ENCODE peak calls at places on chromosomes 4 and X, in six cellular contexts. One of them, this sample, is unnamed.

GRCh38 chrX:98405376-98405775 is 1521.7 kb downstream of the RPA4 start:
- DNase-seq in stimulated activated CD4-positive, alpha-beta T cell treated with anti-CD3 and anti-CD28 coated beads, TNF-alpha, amount 100 ng/mL, for 4 hours: no peak
- DNase-seq in uterus: no peak
- DNase-seq in activated effector memory CD4-positive, alpha-beta T cell treated with anti-CD3 and anti-CD28 coated beads, Interleukin-2, amount 50 U/mL, for 16 hours: no peak
- DNase-seq in NCI-H2081: no peak
- DNase-seq in cardiac muscle cell: no peak
- DNase-seq in this sample: no peak

GRCh38 chr4:151315212-151315886 is 10.1 kb downstream of the SH3D19 start:
- DNase-seq in stimulated activated CD4-positive, alpha-beta T cell treated with anti-CD3 and anti-CD28 coated beads, TNF-alpha, amount 100 ng/mL, for 4 hours: no peak
- DNase-seq in uterus: no peak
- DNase-seq in activated effector memory CD4-positive, alpha-beta T cell treated with anti-CD3 and anti-CD28 coated beads, Interleukin-2, amount 50 U/mL, for 16 hours: no peak
- DNase-seq in NCI-H2081: no peak
- DNase-seq in cardiac muscle cell: peak
- DNase-seq in this sample: no peak

GRCh38 chr4:138251904-138252303 is 9.8 kb upstream of the SLC7A11 start:
- DNase-seq in stimulated activated CD4-positive, alpha-beta T cell treated with anti-CD3 and anti-CD28 coated beads, TNF-alpha, amount 100 ng/mL, for 4 hours: no peak
- DNase-seq in uterus: no peak
- DNase-seq in activated effector memory CD4-positive, alpha-beta T cell treated with anti-CD3 and anti-CD28 coated beads, Interleukin-2, amount 50 U/mL, for 16 hours: no peak
- DNase-seq in NCI-H2081: no peak
- DNase-seq in cardiac muscle cell: no peak
- DNase-seq in this sample: no peak

GRCh38 chr4:166293551-166293950 is 420.5 kb downstream of the TLL1 start:
- DNase-seq in stimulated activated CD4-positive, alpha-beta T cell treated with anti-CD3 and anti-CD28 coated beads, TNF-alpha, amount 100 ng/mL, for 4 hours: no peak
- DNase-seq in uterus: no peak
- DNase-seq in activated effector memory CD4-positive, alpha-beta T cell treated with anti-CD3 and anti-CD28 coated beads, Interleukin-2, amount 50 U/mL, for 16 hours: no peak
- DNase-seq in NCI-H2081: no peak
- DNase-seq in cardiac muscle cell: peak
- DNase-seq in this sample: no peak

GRCh38 chr4:26001816-26002215 is 87.8 kb downstream of the SMIM20 start:
- DNase-seq in stimulated activated CD4-positive, alpha-beta T cell treated with anti-CD3 and anti-CD28 coated beads, TNF-alpha, amount 100 ng/mL, for 4 hours: no peak
- DNase-seq in uterus: no peak
- DNase-seq in activated effector memory CD4-positive, alpha-beta T cell treated with anti-CD3 and anti-CD28 coated beads, Interleukin-2, amount 50 U/mL, for 16 hours: no peak
- DNase-seq in NCI-H2081: no peak
- DNase-seq in cardiac muscle cell: no peak
- DNase-seq in this sample: no peak

GRCh38 chr4:186676531-186677158 is 47.0 kb downstream of the FAT1 start:
- DNase-seq in stimulated activated CD4-positive, alpha-beta T cell treated with anti-CD3 and anti-CD28 coated beads, TNF-alpha, amount 100 ng/mL, for 4 hours: no peak
- DNase-seq in uterus: no peak
- DNase-seq in activated effector memory CD4-positive, alpha-beta T cell treated with anti-CD3 and anti-CD28 coated beads, Interleukin-2, amount 50 U/mL, for 16 hours: no peak
- DNase-seq in NCI-H2081: no peak
- DNase-seq in cardiac muscle cell: peak
- DNase-seq in this sample: no peak

GRCh38 chr4:48093949-48094550 is 40.0 kb downstream of the TXK start:
- DNase-seq in stimulated activated CD4-positive, alpha-beta T cell treated with anti-CD3 and anti-CD28 coated beads, TNF-alpha, amount 100 ng/mL, for 4 hours: no peak
- DNase-seq in uterus: no peak
- DNase-seq in activated effector memory CD4-positive, alpha-beta T cell treated with anti-CD3 and anti-CD28 coated beads, Interleukin-2, amount 50 U/mL, for 16 hours: peak
- DNase-seq in NCI-H2081: no peak
- DNase-seq in cardiac muscle cell: peak
- DNase-seq in this sample: peak

GRCh38 chr4:153518001-153518400 is 51.8 kb downstream of the TMEM131L start:
- DNase-seq in stimulated activated CD4-positive, alpha-beta T cell treated with anti-CD3 and anti-CD28 coated beads, TNF-alpha, amount 100 ng/mL, for 4 hours: no peak
- DNase-seq in uterus: no peak
- DNase-seq in activated effector memory CD4-positive, alpha-beta T cell treated with anti-CD3 and anti-CD28 coated beads, Interleukin-2, amount 50 U/mL, for 16 hours: no peak
- DNase-seq in NCI-H2081: no peak
- DNase-seq in cardiac muscle cell: no peak
- DNase-seq in this sample: no peak

GRCh38 chr4:8435656-8436121 is 4.8 kb downstream of the ACOX3 start:
- DNase-seq in stimulated activated CD4-positive, alpha-beta T cell treated with anti-CD3 and anti-CD28 coated beads, TNF-alpha, amount 100 ng/mL, for 4 hours: no peak
- DNase-seq in uterus: no peak
- DNase-seq in activated effector memory CD4-positive, alpha-beta T cell treated with anti-CD3 and anti-CD28 coated beads, Interleukin-2, amount 50 U/mL, for 16 hours: peak
- DNase-seq in NCI-H2081: no peak
- DNase-seq in cardiac muscle cell: peak
- DNase-seq in this sample: peak

GRCh38 chrX:40845331-40845911 is 110.1 kb upstream of the MED14 start:
- DNase-seq in stimulated activated CD4-positive, alpha-beta T cell treated with anti-CD3 and anti-CD28 coated beads, TNF-alpha, amount 100 ng/mL, for 4 hours: no peak
- DNase-seq in uterus: peak
- DNase-seq in activated effector memory CD4-positive, alpha-beta T cell treated with anti-CD3 and anti-CD28 coated beads, Interleukin-2, amount 50 U/mL, for 16 hours: no peak
- DNase-seq in NCI-H2081: no peak
- DNase-seq in cardiac muscle cell: peak
- DNase-seq in this sample: no peak

GRCh38 chrX:153794897-153795816 is 689 bp downstream of the SSR4 start:
- DNase-seq in stimulated activated CD4-positive, alpha-beta T cell treated with anti-CD3 and anti-CD28 coated beads, TNF-alpha, amount 100 ng/mL, for 4 hours: no peak
- DNase-seq in uterus: no peak
- DNase-seq in activated effector memory CD4-positive, alpha-beta T cell treated with anti-CD3 and anti-CD28 coated beads, Interleukin-2, amount 50 U/mL, for 16 hours: no peak
- DNase-seq in NCI-H2081: no peak
- DNase-seq in cardiac muscle cell: peak
- DNase-seq in this sample: peak

GRCh38 chrX:42755820-42756219 is 22.1 kb downstream of the PPP1R2C start:
- DNase-seq in stimulated activated CD4-positive, alpha-beta T cell treated with anti-CD3 and anti-CD28 coated beads, TNF-alpha, amount 100 ng/mL, for 4 hours: no peak
- DNase-seq in uterus: peak
- DNase-seq in activated effector memory CD4-positive, alpha-beta T cell treated with anti-CD3 and anti-CD28 coated beads, Interleukin-2, amount 50 U/mL, for 16 hours: no peak
- DNase-seq in NCI-H2081: no peak
- DNase-seq in cardiac muscle cell: peak
- DNase-seq in this sample: no peak

GRCh38 chrX:1391370-1391706 is 575 bp downstream of the SLC25A6 start:
- DNase-seq in stimulated activated CD4-positive, alpha-beta T cell treated with anti-CD3 and anti-CD28 coated beads, TNF-alpha, amount 100 ng/mL, for 4 hours: no peak
- DNase-seq in uterus: no peak
- DNase-seq in activated effector memory CD4-positive, alpha-beta T cell treated with anti-CD3 and anti-CD28 coated beads, Interleukin-2, amount 50 U/mL, for 16 hours: peak
- DNase-seq in NCI-H2081: no peak
- DNase-seq in cardiac muscle cell: no peak
- DNase-seq in this sample: no peak

GRCh38 chr4:3256230-3257124 is 7.5 kb downstream of the MSANTD1 start:
- DNase-seq in stimulated activated CD4-positive, alpha-beta T cell treated with anti-CD3 and anti-CD28 coated beads, TNF-alpha, amount 100 ng/mL, for 4 hours: no peak
- DNase-seq in uterus: no peak
- DNase-seq in activated effector memory CD4-positive, alpha-beta T cell treated with anti-CD3 and anti-CD28 coated beads, Interleukin-2, amount 50 U/mL, for 16 hours: peak
- DNase-seq in NCI-H2081: no peak
- DNase-seq in cardiac muscle cell: no peak
- DNase-seq in this sample: no peak

GRCh38 chrX:150313514-150313913 is 49.6 kb upstream of the MAMLD1 start:
- DNase-seq in stimulated activated CD4-positive, alpha-beta T cell treated with anti-CD3 and anti-CD28 coated beads, TNF-alpha, amount 100 ng/mL, for 4 hours: no peak
- DNase-seq in uterus: no peak
- DNase-seq in activated effector memory CD4-positive, alpha-beta T cell treated with anti-CD3 and anti-CD28 coated beads, Interleukin-2, amount 50 U/mL, for 16 hours: no peak
- DNase-seq in NCI-H2081: no peak
- DNase-seq in cardiac muscle cell: no peak
- DNase-seq in this sample: no peak

GRCh38 chrX:140817943-140818342 is 108.4 kb downstream of the LINC00632 start:
- DNase-seq in stimulated activated CD4-positive, alpha-beta T cell treated with anti-CD3 and anti-CD28 coated beads, TNF-alpha, amount 100 ng/mL, for 4 hours: no peak
- DNase-seq in uterus: no peak
- DNase-seq in activated effector memory CD4-positive, alpha-beta T cell treated with anti-CD3 and anti-CD28 coated beads, Interleukin-2, amount 50 U/mL, for 16 hours: no peak
- DNase-seq in NCI-H2081: no peak
- DNase-seq in cardiac muscle cell: peak
- DNase-seq in this sample: peak

GRCh38 chr4:125350736-125351135 is 36.0 kb downstream of the FAT4 start:
- DNase-seq in stimulated activated CD4-positive, alpha-beta T cell treated with anti-CD3 and anti-CD28 coated beads, TNF-alpha, amount 100 ng/mL, for 4 hours: no peak
- DNase-seq in uterus: no peak
- DNase-seq in activated effector memory CD4-positive, alpha-beta T cell treated with anti-CD3 and anti-CD28 coated beads, Interleukin-2, amount 50 U/mL, for 16 hours: no peak
- DNase-seq in NCI-H2081: no peak
- DNase-seq in cardiac muscle cell: no peak
- DNase-seq in this sample: no peak

GRCh38 chr4:77021614-77022089 is 54.1 kb downstream of the CCNI start:
- DNase-seq in stimulated activated CD4-positive, alpha-beta T cell treated with anti-CD3 and anti-CD28 coated beads, TNF-alpha, amount 100 ng/mL, for 4 hours: no peak
- DNase-seq in uterus: no peak
- DNase-seq in activated effector memory CD4-positive, alpha-beta T cell treated with anti-CD3 and anti-CD28 coated beads, Interleukin-2, amount 50 U/mL, for 16 hours: no peak
- DNase-seq in NCI-H2081: no peak
- DNase-seq in cardiac muscle cell: peak
- DNase-seq in this sample: no peak

GRCh38 chr4:182126567-182126966 is 116.6 kb upstream of the TENM3 start:
- DNase-seq in stimulated activated CD4-positive, alpha-beta T cell treated with anti-CD3 and anti-CD28 coated beads, TNF-alpha, amount 100 ng/mL, for 4 hours: no peak
- DNase-seq in uterus: no peak
- DNase-seq in activated effector memory CD4-positive, alpha-beta T cell treated with anti-CD3 and anti-CD28 coated beads, Interleukin-2, amount 50 U/mL, for 16 hours: no peak
- DNase-seq in NCI-H2081: no peak
- DNase-seq in cardiac muscle cell: no peak
- DNase-seq in this sample: no peak

GRCh38 chr4:181950372-181951127 is 292.7 kb upstream of the TENM3 start:
- DNase-seq in stimulated activated CD4-positive, alpha-beta T cell treated with anti-CD3 and anti-CD28 coated beads, TNF-alpha, amount 100 ng/mL, for 4 hours: no peak
- DNase-seq in uterus: no peak
- DNase-seq in activated effector memory CD4-positive, alpha-beta T cell treated with anti-CD3 and anti-CD28 coated beads, Interleukin-2, amount 50 U/mL, for 16 hours: no peak
- DNase-seq in NCI-H2081: no peak
- DNase-seq in cardiac muscle cell: no peak
- DNase-seq in this sample: no peak

GRCh38 chrX:13717697-13718483 is 16.5 kb downstream of the TRAPPC2 start:
- DNase-seq in stimulated activated CD4-positive, alpha-beta T cell treated with anti-CD3 and anti-CD28 coated beads, TNF-alpha, amount 100 ng/mL, for 4 hours: no peak
- DNase-seq in uterus: peak
- DNase-seq in activated effector memory CD4-positive, alpha-beta T cell treated with anti-CD3 and anti-CD28 coated beads, Interleukin-2, amount 50 U/mL, for 16 hours: no peak
- DNase-seq in NCI-H2081: no peak
- DNase-seq in cardiac muscle cell: peak
- DNase-seq in this sample: no peak

GRCh38 chr4:159378056-159378616 is 275.3 kb downstream of the RAPGEF2 start:
- DNase-seq in stimulated activated CD4-positive, alpha-beta T cell treated with anti-CD3 and anti-CD28 coated beads, TNF-alpha, amount 100 ng/mL, for 4 hours: no peak
- DNase-seq in uterus: no peak
- DNase-seq in activated effector memory CD4-positive, alpha-beta T cell treated with anti-CD3 and anti-CD28 coated beads, Interleukin-2, amount 50 U/mL, for 16 hours: no peak
- DNase-seq in NCI-H2081: no peak
- DNase-seq in cardiac muscle cell: no peak
- DNase-seq in this sample: no peak

GRCh38 chrX:40041915-40042314 is 55.8 kb downstream of the BCOR start:
- DNase-seq in stimulated activated CD4-positive, alpha-beta T cell treated with anti-CD3 and anti-CD28 coated beads, TNF-alpha, amount 100 ng/mL, for 4 hours: no peak
- DNase-seq in uterus: no peak
- DNase-seq in activated effector memory CD4-positive, alpha-beta T cell treated with anti-CD3 and anti-CD28 coated beads, Interleukin-2, amount 50 U/mL, for 16 hours: no peak
- DNase-seq in NCI-H2081: no peak
- DNase-seq in cardiac muscle cell: no peak
- DNase-seq in this sample: no peak

GRCh38 chrX:22699591-22700091 is 300.1 kb upstream of the DDX53 start:
- DNase-seq in stimulated activated CD4-positive, alpha-beta T cell treated with anti-CD3 and anti-CD28 coated beads, TNF-alpha, amount 100 ng/mL, for 4 hours: no peak
- DNase-seq in uterus: no peak
- DNase-seq in activated effector memory CD4-positive, alpha-beta T cell treated with anti-CD3 and anti-CD28 coated beads, Interleukin-2, amount 50 U/mL, for 16 hours: no peak
- DNase-seq in NCI-H2081: no peak
- DNase-seq in cardiac muscle cell: no peak
- DNase-seq in this sample: no peak

GRCh38 chrX:132738951-132739350 is 219.5 kb downstream of the HS6ST2 start:
- DNase-seq in stimulated activated CD4-positive, alpha-beta T cell treated with anti-CD3 and anti-CD28 coated beads, TNF-alpha, amount 100 ng/mL, for 4 hours: no peak
- DNase-seq in uterus: no peak
- DNase-seq in activated effector memory CD4-positive, alpha-beta T cell treated with anti-CD3 and anti-CD28 coated beads, Interleukin-2, amount 50 U/mL, for 16 hours: no peak
- DNase-seq in NCI-H2081: no peak
- DNase-seq in cardiac muscle cell: no peak
- DNase-seq in this sample: no peak

GRCh38 chr4:154743683-154744340 is at the start of gene LRAT:
- DNase-seq in stimulated activated CD4-positive, alpha-beta T cell treated with anti-CD3 and anti-CD28 coated beads, TNF-alpha, amount 100 ng/mL, for 4 hours: no peak
- DNase-seq in uterus: no peak
- DNase-seq in activated effector memory CD4-positive, alpha-beta T cell treated with anti-CD3 and anti-CD28 coated beads, Interleukin-2, amount 50 U/mL, for 16 hours: peak
- DNase-seq in NCI-H2081: peak
- DNase-seq in cardiac muscle cell: no peak
- DNase-seq in this sample: peak

GRCh38 chrX:55135171-55135570 is 46.4 kb downstream of the PAGE2 start:
- DNase-seq in stimulated activated CD4-positive, alpha-beta T cell treated with anti-CD3 and anti-CD28 coated beads, TNF-alpha, amount 100 ng/mL, for 4 hours: no peak
- DNase-seq in uterus: peak
- DNase-seq in activated effector memory CD4-positive, alpha-beta T cell treated with anti-CD3 and anti-CD28 coated beads, Interleukin-2, amount 50 U/mL, for 16 hours: peak
- DNase-seq in NCI-H2081: no peak
- DNase-seq in cardiac muscle cell: peak
- DNase-seq in this sample: peak

GRCh38 chr4:7705602-7706001 is 234.1 kb downstream of the AFAP1 start:
- DNase-seq in stimulated activated CD4-positive, alpha-beta T cell treated with anti-CD3 and anti-CD28 coated beads, TNF-alpha, amount 100 ng/mL, for 4 hours: no peak
- DNase-seq in uterus: no peak
- DNase-seq in activated effector memory CD4-positive, alpha-beta T cell treated with anti-CD3 and anti-CD28 coated beads, Interleukin-2, amount 50 U/mL, for 16 hours: no peak
- DNase-seq in NCI-H2081: no peak
- DNase-seq in cardiac muscle cell: no peak
- DNase-seq in this sample: no peak

GRCh38 chr4:2408401-2408958 is 10.0 kb downstream of the ZFYVE28 start:
- DNase-seq in stimulated activated CD4-positive, alpha-beta T cell treated with anti-CD3 and anti-CD28 coated beads, TNF-alpha, amount 100 ng/mL, for 4 hours: no peak
- DNase-seq in uterus: no peak
- DNase-seq in activated effector memory CD4-positive, alpha-beta T cell treated with anti-CD3 and anti-CD28 coated beads, Interleukin-2, amount 50 U/mL, for 16 hours: no peak
- DNase-seq in NCI-H2081: no peak
- DNase-seq in cardiac muscle cell: no peak
- DNase-seq in this sample: peak

GRCh38 chr4:57053508-57053907 is 56.7 kb downstream of the IGFBP7 start:
- DNase-seq in stimulated activated CD4-positive, alpha-beta T cell treated with anti-CD3 and anti-CD28 coated beads, TNF-alpha, amount 100 ng/mL, for 4 hours: no peak
- DNase-seq in uterus: no peak
- DNase-seq in activated effector memory CD4-positive, alpha-beta T cell treated with anti-CD3 and anti-CD28 coated beads, Interleukin-2, amount 50 U/mL, for 16 hours: no peak
- DNase-seq in NCI-H2081: no peak
- DNase-seq in cardiac muscle cell: peak
- DNase-seq in this sample: no peak

GRCh38 chr4:84530449-84530848 is 31.4 kb upstream of the NKX6-1 start:
- DNase-seq in stimulated activated CD4-positive, alpha-beta T cell treated with anti-CD3 and anti-CD28 coated beads, TNF-alpha, amount 100 ng/mL, for 4 hours: no peak
- DNase-seq in uterus: no peak
- DNase-seq in activated effector memory CD4-positive, alpha-beta T cell treated with anti-CD3 and anti-CD28 coated beads, Interleukin-2, amount 50 U/mL, for 16 hours: no peak
- DNase-seq in NCI-H2081: no peak
- DNase-seq in cardiac muscle cell: peak
- DNase-seq in this sample: no peak

GRCh38 chrX:41518841-41519220 is 71.7 kb downstream of the NYX start:
- DNase-seq in stimulated activated CD4-positive, alpha-beta T cell treated with anti-CD3 and anti-CD28 coated beads, TNF-alpha, amount 100 ng/mL, for 4 hours: no peak
- DNase-seq in uterus: no peak
- DNase-seq in activated effector memory CD4-positive, alpha-beta T cell treated with anti-CD3 and anti-CD28 coated beads, Interleukin-2, amount 50 U/mL, for 16 hours: no peak
- DNase-seq in NCI-H2081: no peak
- DNase-seq in cardiac muscle cell: no peak
- DNase-seq in this sample: no peak

GRCh38 chr4:138609943-138610350 is 367.8 kb upstream of the SLC7A11 start:
- DNase-seq in stimulated activated CD4-positive, alpha-beta T cell treated with anti-CD3 and anti-CD28 coated beads, TNF-alpha, amount 100 ng/mL, for 4 hours: no peak
- DNase-seq in uterus: peak
- DNase-seq in activated effector memory CD4-positive, alpha-beta T cell treated with anti-CD3 and anti-CD28 coated beads, Interleukin-2, amount 50 U/mL, for 16 hours: no peak
- DNase-seq in NCI-H2081: no peak
- DNase-seq in cardiac muscle cell: peak
- DNase-seq in this sample: peak

GRCh38 chr4:52192697-52193096 is 141.6 kb downstream of the SPATA18 start:
- DNase-seq in stimulated activated CD4-positive, alpha-beta T cell treated with anti-CD3 and anti-CD28 coated beads, TNF-alpha, amount 100 ng/mL, for 4 hours: no peak
- DNase-seq in uterus: no peak
- DNase-seq in activated effector memory CD4-positive, alpha-beta T cell treated with anti-CD3 and anti-CD28 coated beads, Interleukin-2, amount 50 U/mL, for 16 hours: no peak
- DNase-seq in NCI-H2081: no peak
- DNase-seq in cardiac muscle cell: peak
- DNase-seq in this sample: no peak

GRCh38 chr4:124206779-124207605 is 505.5 kb downstream of the ANKRD50 start:
- DNase-seq in stimulated activated CD4-positive, alpha-beta T cell treated with anti-CD3 and anti-CD28 coated beads, TNF-alpha, amount 100 ng/mL, for 4 hours: no peak
- DNase-seq in uterus: no peak
- DNase-seq in activated effector memory CD4-positive, alpha-beta T cell treated with anti-CD3 and anti-CD28 coated beads, Interleukin-2, amount 50 U/mL, for 16 hours: no peak
- DNase-seq in NCI-H2081: no peak
- DNase-seq in cardiac muscle cell: peak
- DNase-seq in this sample: no peak

GRCh38 chrX:112867570-112867969 is 26.9 kb upstream of the AMOT start:
- DNase-seq in stimulated activated CD4-positive, alpha-beta T cell treated with anti-CD3 and anti-CD28 coated beads, TNF-alpha, amount 100 ng/mL, for 4 hours: no peak
- DNase-seq in uterus: no peak
- DNase-seq in activated effector memory CD4-positive, alpha-beta T cell treated with anti-CD3 and anti-CD28 coated beads, Interleukin-2, amount 50 U/mL, for 16 hours: no peak
- DNase-seq in NCI-H2081: no peak
- DNase-seq in cardiac muscle cell: no peak
- DNase-seq in this sample: no peak

This sample was measured in erythroblast.